ENCODE peak calls at places on chromosomes 2 and 18, in nine cellular contexts. B, O, J, P, F, E, H, V and I are unnamed samples.

GRCh38 chr18:52077251-52077983 is 262.6 kb upstream of the DCC start:
- DNase-seq in F (no peak), P (no peak), J (no peak), E (no peak), V (no peak), B (no peak), H (no peak), O (no peak), I (no peak)

GRCh38 chr18:25175558-25175957 is 176.4 kb downstream of the ZNF521 start:
- DNase-seq in J (no peak), B (no peak), E (no peak), P (no peak), O (no peak), F (no peak), H (no peak), V (no peak), I (no peak)

GRCh38 chr2:136191041-136191440 is 73.1 kb upstream of the CXCR4 start:
- DNase-seq in V (no peak), F (no peak), B (no peak), J (no peak), E (no peak), O (no peak), H (no peak), P (no peak), I (no peak)

GRCh38 chr2:189629553-189630453 is 31.5 kb upstream of the ASNSD1 start:
- DNase-seq in E (no peak), B (no peak), O (no peak), V (no peak), F (no peak), J (no peak), H (no peak), P (no peak), I (peak; percentile 34)

GRCh38 chr18:4455113-4455811 is at the start of gene DLGAP1:
- DNase-seq in E (peak; percentile 73), O (peak; percentile 91), H (peak; percentile 25), J (no peak), V (no peak), B (no peak), P (peak; percentile 47), F (no peak), I (no peak)

GRCh38 chr2:216287251-216287650 is 85.0 kb downstream of the MARCHF4 start:
- DNase-seq in O (no peak), P (no peak), J (no peak), B (no peak), V (no peak), E (no peak), H (peak; percentile 21), F (no peak), I (peak; percentile 17)

GRCh38 chr2:6656633-6657032 is 209.1 kb downstream of the CMPK2 start:
- DNase-seq in B (no peak), O (no peak), H (no peak), P (no peak), F (no peak), J (no peak), V (no peak), E (no peak), I (no peak)

GRCh38 chr2:223084873-223085272 is 32.9 kb downstream of the KCNE4 start:
- DNase-seq in O (no peak), B (no peak), E (peak; percentile 56), J (no peak), F (no peak), V (no peak), P (no peak), H (peak; percentile 17), I (no peak)

GRCh38 chr2:55804535-55804934 is 110.9 kb upstream of the PNPT1 start:
- DNase-seq in P (no peak), O (no peak), F (no peak), J (no peak), H (no peak), V (no peak), E (no peak), B (no peak), I (no peak)

GRCh38 chr2:134367915-134368911 is 114.3 kb downstream of the MGAT5 start:
- DNase-seq in F (no peak), P (no peak), V (no peak), J (no peak), E (peak; percentile 47), O (no peak), B (no peak), H (no peak), I (no peak)

GRCh38 chr18:6578686-6579085 is 150.8 kb upstream of the ARHGAP28 start:
- DNase-seq in E (no peak), H (no peak), O (no peak), B (no peak), F (no peak), V (no peak), P (no peak), J (no peak), I (no peak)

GRCh38 chr2:59029058-59029457 is 787.9 kb upstream of the FANCL start:
- DNase-seq in F (no peak), P (no peak), J (no peak), V (no peak), E (peak; percentile 67), B (no peak), O (no peak), H (no peak), I (no peak)

GRCh38 chr2:95292623-95293260 is 4.4 kb upstream of the KCNIP3 start:
- DNase-seq in J (peak; percentile 69), V (no peak), P (no peak), E (no peak), B (no peak), H (no peak), F (no peak), O (no peak), I (no peak)

GRCh38 chr2:36960005-36960675 is 6.2 kb downstream of the STRN start:
- DNase-seq in O (no peak), B (no peak), V (no peak), P (no peak), E (no peak), J (no peak), H (no peak), F (no peak), I (no peak)

GRCh38 chr18:68431111-68431921 is 283.6 kb downstream of the TMX3 start:
- DNase-seq in J (no peak), V (no peak), B (no peak), F (no peak), P (no peak), H (no peak), O (no peak), E (no peak), I (no peak)

GRCh38 chr2:129092871-129093385 is 774.3 kb upstream of the HS6ST1 start:
- DNase-seq in F (no peak), P (no peak), H (no peak), B (no peak), O (no peak), E (no peak), V (no peak), J (no peak), I (no peak)

GRCh38 chr18:80120932-80121331 is 11.9 kb downstream of the ADNP2 start:
- DNase-seq in E (no peak), V (no peak), F (no peak), H (no peak), B (no peak), O (no peak), P (no peak), J (no peak), I (no peak)